ENCODE peak calls at places on chromosomes 1 and 21, in four cellular contexts. M is effector memory CD8-positive, alpha-beta T cell; C is A549; I is non-pigmented ciliary epithelial cell. K is an unnamed sample.

GRCh38 chr1:16459503-16459902 is 19.0 kb downstream of the NECAP2 start:
- DNase-seq in C (no peak), M (no peak), I (no peak), K (no peak)

GRCh38 chr1:201008666-201009360 is 14.7 kb downstream of the KIF21B start:
- DNase-seq in C (no peak), I (no peak), M (no peak), K (no peak)

GRCh38 chr1:119431836-119432235 is 16.9 kb downstream of the HSD3B2 start:
- DNase-seq in M (no peak), C (no peak), I (no peak), K (no peak)

GRCh38 chr1:16351994-16352841 is at the start of gene FBXO42:
- DNase-seq in M (peak; percentile 89), C (peak; percentile 87), I (no peak), K (no peak)

GRCh38 chr1:72636636-72637035 is 354.3 kb upstream of the NEGR1 start:
- DNase-seq in M (no peak), I (no peak), C (no peak), K (no peak)

GRCh38 chr1:17194981-17195528 is 9.9 kb upstream of the PADI1 start:
- DNase-seq in C (no peak), I (no peak), M (no peak), K (no peak)

GRCh38 chr1:17232759-17233661 is 15.9 kb upstream of the PADI3 start:
- DNase-seq in I (no peak), M (no peak), C (peak; percentile 91), K (peak; percentile 69)

GRCh38 chr1:156821801-156822200 is 5.2 kb upstream of the SH2D2A start:
- DNase-seq in I (peak; percentile 60), M (no peak), C (no peak), K (no peak)

GRCh38 chr1:63671514-63671913 is 78.3 kb downstream of the PGM1 start:
- DNase-seq in I (no peak), M (no peak), C (no peak), K (no peak)

GRCh38 chr1:219498666-219499065 is 114.2 kb downstream of the ZC3H11B start:
- DNase-seq in C (no peak), I (no peak), M (no peak), K (no peak)

GRCh38 chr1:100866041-100866900 is 28.4 kb downstream of the EXTL2 start:
- DNase-seq in M (no peak), I (no peak), C (peak; percentile 28), K (no peak)

GRCh38 chr21:22965455-22966125 is 1967.4 kb downstream of the NCAM2 start:
- DNase-seq in I (no peak), M (no peak), C (no peak), K (peak; percentile 33)

GRCh38 chr1:244851546-244852231 is 12.7 kb downstream of the HNRNPU start:
- DNase-seq in M (no peak), I (no peak), C (no peak), K (no peak)

GRCh38 chr1:7862211-7863060 is 9.6 kb upstream of the UTS2 start:
- DNase-seq in I (no peak), M (no peak), C (no peak), K (no peak)

GRCh38 chr1:1166642-1167415 is 6.9 kb upstream of the TTLL10 start:
- DNase-seq in M (no peak), C (no peak), I (no peak), K (no peak)

GRCh38 chr1:9399510-9400424 is 107.1 kb downstream of the SPSB1 start:
- DNase-seq in C (no peak), M (no peak), I (no peak), K (no peak)

GRCh38 chr1:81549588-81550127 is 251.1 kb upstream of the ADGRL2 start:
- DNase-seq in I (peak; percentile 18), C (peak; percentile 38), M (no peak), K (no peak)

GRCh38 chr1:27602510-27603319 is 1.2 kb downstream of the AHDC1 start:
- DNase-seq in I (no peak), C (no peak), M (peak; percentile 32), K (no peak)

GRCh38 chr1:32073387-32074229 is 869 bp downstream of the TMEM39B start:
- DNase-seq in C (no peak), M (no peak), I (no peak), K (no peak)

GRCh38 chr21:29219165-29219770 is 79.5 kb upstream of the BACH1 start:
- DNase-seq in C (no peak), I (no peak), M (no peak), K (no peak)

GRCh38 chr1:34899906-34900305 is 29.5 kb downstream of the DLGAP3 start:
- DNase-seq in M (no peak), I (no peak), C (no peak), K (no peak)

GRCh38 chr21:43805275-43805800 is 16.0 kb downstream of the RRP1 start:
- DNase-seq in M (no peak), I (no peak), C (no peak), K (no peak)

GRCh38 chr1:205711105-205712048 is 31.1 kb upstream of the SLC45A3 start:
- DNase-seq in I (peak; percentile 55), M (peak; percentile 69), C (peak; percentile 80), K (peak; percentile 55)

GRCh38 chr1:12485231-12486172 is 132.5 kb downstream of the DHRS3 start:
- DNase-seq in C (no peak), M (no peak), I (no peak), K (no peak)

GRCh38 chr1:65440915-65441314 is 20.4 kb downstream of the LEPR start:
- DNase-seq in C (no peak), M (no peak), I (no peak), K (no peak)

GRCh38 chr1:171221665-171222591 is 26.4 kb upstream of the FMO1 start:
- DNase-seq in I (no peak), C (no peak), M (no peak), K (no peak)

GRCh38 chr1:78437393-78437792 is 53.4 kb upstream of the PTGFR start:
- DNase-seq in M (no peak), C (no peak), I (no peak), K (no peak)

GRCh38 chr1:199590708-199591107 is 436.8 kb upstream of the NR5A2 start:
- DNase-seq in I (no peak), C (no peak), M (no peak), K (no peak)

GRCh38 chr1:182098301-182098700 is 36.8 kb upstream of the ZNF648 start:
- DNase-seq in I (no peak), C (no peak), M (no peak), K (no peak)

GRCh38 chr1:64047549-64047969 is 155.9 kb upstream of the UBE2U start:
- DNase-seq in I (no peak), C (no peak), M (no peak), K (no peak)

GRCh38 chr1:25130895-25131294 is 101.4 kb downstream of the SYF2 start:
- DNase-seq in I (no peak), C (no peak), M (no peak), K (no peak)

GRCh38 chr1:59994302-59995198 is 68.0 kb upstream of the CYP2J2 start:
- DNase-seq in C (no peak), M (no peak), I (peak; percentile 57), K (peak; percentile 98)

GRCh38 chr1:91123319-91123718 is 101.5 kb upstream of the ZNF644 start:
- DNase-seq in C (no peak), I (no peak), M (no peak), K (no peak)

GRCh38 chr1:34711469-34711868 is 43.4 kb upstream of the GJB5 start:
- DNase-seq in I (no peak), M (no peak), C (peak; percentile 3), K (no peak)

GRCh38 chr1:117826551-117827078 is 102.8 kb downstream of the GDAP2 start:
- DNase-seq in M (no peak), C (peak; percentile 54), I (no peak), K (no peak)